ENCODE peak calls at places on chromosome 21, in nine cellular contexts. F, G, R, M, O, S, J, H and L are unnamed samples.

GRCh38 chr21:41778974-41779600 is 12.2 kb upstream of the RIPK4 start:
- DNase-seq in G (no peak), H (no peak), O (peak; percentile 52), M (no peak), F (no peak), S (peak; percentile 52), J (no peak), R (no peak), L (no peak)

GRCh38 chr21:26070121-26070520 is 100.4 kb downstream of the APP start:
- DNase-seq in R (no peak), G (no peak), H (no peak), O (no peak), S (no peak), F (no peak), J (no peak), M (no peak), L (no peak)

GRCh38 chr21:17613242-17613676 is 558 bp upstream of the BTG3 start:
- DNase-seq in H (no peak), S (peak; percentile 8), O (peak; percentile 26), G (peak; percentile 29), F (peak; percentile 12), M (peak; percentile 53), J (no peak), R (peak; percentile 49), L (no peak)

GRCh38 chr21:24910591-24910990 is 696.7 kb downstream of the MRPL39 start:
- DNase-seq in S (no peak), M (no peak), H (no peak), G (no peak), O (no peak), F (no peak), R (no peak), J (no peak), L (no peak)

GRCh38 chr21:46153259-46154154 is 1.9 kb downstream of the FTCD start:
- DNase-seq in F (no peak), R (peak; percentile 79), O (peak; percentile 40), G (peak; percentile 60), H (no peak), M (no peak), J (no peak), S (peak; percentile 48), L (no peak)

GRCh38 chr21:25878334-25878733 is 143.6 kb downstream of the GABPA start:
- DNase-seq in S (peak; percentile 41), O (no peak), J (no peak), M (no peak), R (no peak), G (peak; percentile 23), H (no peak), F (no peak), L (no peak)

GRCh38 chr21:26849428-26850115 is 4.4 kb upstream of the ADAMTS1 start:
- DNase-seq in F (peak; percentile 75), G (peak; percentile 83), H (peak; percentile 31), J (no peak), M (no peak), R (peak; percentile 79), O (no peak), S (peak; percentile 64), L (no peak)

GRCh38 chr21:44765231-44766013 is 36.2 kb downstream of the UBE2G2 start:
- DNase-seq in J (no peak), S (peak; percentile 32), O (no peak), M (no peak), H (no peak), G (no peak), F (peak; percentile 10), R (peak; percentile 32), L (no peak)

GRCh38 chr21:41429305-41429704 is 3.3 kb downstream of the MX1 start:
- DNase-seq in R (no peak), J (no peak), G (no peak), S (no peak), M (no peak), F (no peak), O (no peak), H (no peak), L (no peak)

GRCh38 chr21:42081931-42082381 is 10.8 kb downstream of the UMODL1 start:
- DNase-seq in M (no peak), F (peak; percentile 63), R (peak; percentile 31), J (no peak), O (no peak), G (no peak), S (no peak), H (no peak), L (no peak)

GRCh38 chr21:42435401-42435800 is 31.7 kb downstream of the UBASH3A start:
- DNase-seq in S (no peak), M (no peak), H (no peak), J (no peak), G (no peak), O (no peak), F (no peak), R (no peak), L (no peak)